ENCODE peak calls at places on chromosome 19, in eight cellular contexts. E is EL, Y is occipital lobe, K is endothelial cell of umbilical vein, H is tibial artery, U is Peyer's patch, P is skeletal muscle cell, A is coronary artery. Z is an unnamed sample.

GRCh38 chr19:35714601-35715354 is 3.0 kb upstream of the KMT2B start:
- DNase-seq in K (no peak), U (peak), P (no peak), E (no peak), H (no peak), Y (no peak), A (no peak), Z (no peak)

GRCh38 chr19:16042533-16043085 is 33.7 kb upstream of the TPM4 start:
- DNase-seq in U (no peak), E (peak), K (no peak), Y (no peak), H (no peak), P (no peak), A (no peak), Z (no peak)

GRCh38 chr19:55257461-55258411 is 1.1 kb downstream of the PPP6R1 start:
- DNase-seq in P (no peak), Y (no peak), A (no peak), E (peak), H (no peak), U (peak), K (peak), Z (no peak)

GRCh38 chr19:46573679-46574522 is 27.2 kb upstream of the CALM3 start:
- DNase-seq in A (no peak), H (no peak), E (no peak), K (no peak), U (no peak), Y (no peak), P (no peak), Z (no peak)

GRCh38 chr19:14840206-14840605 is 5.2 kb upstream of the OR7A5 start:
- DNase-seq in Y (no peak), H (no peak), K (no peak), E (no peak), P (no peak), A (no peak), U (no peak), Z (no peak)

GRCh38 chr19:934197-934840 is 8.5 kb downstream of the ARID3A start:
- DNase-seq in Y (no peak), U (no peak), P (no peak), E (no peak), H (no peak), A (no peak), K (no peak), Z (no peak)

GRCh38 chr19:17757125-17757524 is 5.8 kb downstream of the FCHO1 start:
- DNase-seq in Y (peak), E (peak), U (no peak), P (no peak), K (peak), A (no peak), H (peak), Z (peak)

GRCh38 chr19:34504809-34505291 is 23.3 kb downstream of the WTIP start:
- DNase-seq in Y (no peak), U (no peak), K (no peak), E (no peak), P (no peak), H (no peak), A (no peak), Z (no peak)

GRCh38 chr19:48815870-48816501 is 5.2 kb upstream of the BCAT2 start:
- DNase-seq in A (no peak), K (no peak), Y (no peak), H (no peak), E (no peak), U (no peak), P (no peak), Z (peak)

GRCh38 chr19:43501661-43502418 is 2.7 kb downstream of the PHLDB3 start:
- DNase-seq in K (no peak), P (no peak), E (no peak), H (no peak), U (no peak), Y (no peak), A (no peak), Z (no peak)

GRCh38 chr19:31676271-31677004 is 327.2 kb upstream of the TSHZ3 start:
- DNase-seq in P (no peak), A (no peak), U (no peak), E (no peak), H (no peak), K (no peak), Y (no peak), Z (no peak)

Z was measured in left colon.